ENCODE peak calls at places on chromosomes 16 and 17, in ten cellular contexts. One of them, this sample, is unnamed.
A peak's percentile ranks its signal among the peaks of the same experiment; 100 is the strongest.

GRCh38 chr17:62668091-62668804 is 40.8 kb downstream of the MRC2 start:
- DNase-seq in testis: no peak
- DNase-seq in body of pancreas: no peak
- DNase-seq in tibial artery: peak; percentile 37
- DNase-seq in cardiac muscle cell: no peak
- DNase-seq in brain microvascular endothelial cell: no peak
- DNase-seq in naive thymus-derived CD4-positive, alpha-beta T cell: no peak
- DNase-seq in astrocyte: no peak
- DNase-seq in neural progenitor cell: no peak
- DNase-seq in SK-N-SH: peak; percentile 85
- DNase-seq in this sample: peak; percentile 97

GRCh38 chr17:1561420-1562177 is 993 bp downstream of the PITPNA start:
- DNase-seq in testis: no peak
- DNase-seq in body of pancreas: peak; percentile 39
- DNase-seq in tibial artery: no peak
- DNase-seq in cardiac muscle cell: peak; percentile 29
- DNase-seq in brain microvascular endothelial cell: no peak
- DNase-seq in naive thymus-derived CD4-positive, alpha-beta T cell: peak; percentile 28
- DNase-seq in astrocyte: no peak
- DNase-seq in neural progenitor cell: peak; percentile 67
- DNase-seq in SK-N-SH: peak; percentile 79
- DNase-seq in this sample: no peak

GRCh38 chr16:54398986-54399385 is 112.4 kb upstream of the IRX3 start:
- DNase-seq in testis: no peak
- DNase-seq in body of pancreas: no peak
- DNase-seq in tibial artery: no peak
- DNase-seq in cardiac muscle cell: no peak
- DNase-seq in brain microvascular endothelial cell: no peak
- DNase-seq in naive thymus-derived CD4-positive, alpha-beta T cell: no peak
- DNase-seq in astrocyte: no peak
- DNase-seq in neural progenitor cell: no peak
- DNase-seq in SK-N-SH: no peak
- DNase-seq in this sample: no peak

GRCh38 chr16:12646490-12647274 is 157.0 kb downstream of the CPPED1 start:
- DNase-seq in testis: no peak
- DNase-seq in body of pancreas: no peak
- DNase-seq in tibial artery: no peak
- DNase-seq in cardiac muscle cell: no peak
- DNase-seq in brain microvascular endothelial cell: peak; percentile 42
- DNase-seq in naive thymus-derived CD4-positive, alpha-beta T cell: no peak
- DNase-seq in astrocyte: peak; percentile 6
- DNase-seq in neural progenitor cell: no peak
- DNase-seq in SK-N-SH: peak; percentile 25
- DNase-seq in this sample: no peak

GRCh38 chr16:68972008-68972407 is 128.7 kb downstream of the TANGO6 start:
- DNase-seq in testis: no peak
- DNase-seq in body of pancreas: no peak
- DNase-seq in tibial artery: no peak
- DNase-seq in cardiac muscle cell: no peak
- DNase-seq in brain microvascular endothelial cell: no peak
- DNase-seq in naive thymus-derived CD4-positive, alpha-beta T cell: no peak
- DNase-seq in astrocyte: no peak
- DNase-seq in neural progenitor cell: peak; percentile 74
- DNase-seq in SK-N-SH: no peak
- DNase-seq in this sample: no peak

GRCh38 chr16:86261379-86261778 is 248.9 kb upstream of the FOXF1 start:
- DNase-seq in testis: peak; percentile 36
- DNase-seq in body of pancreas: no peak
- DNase-seq in tibial artery: no peak
- DNase-seq in cardiac muscle cell: peak; percentile 4
- DNase-seq in brain microvascular endothelial cell: peak; percentile 11
- DNase-seq in naive thymus-derived CD4-positive, alpha-beta T cell: no peak
- DNase-seq in astrocyte: no peak
- DNase-seq in neural progenitor cell: no peak
- DNase-seq in SK-N-SH: no peak
- DNase-seq in this sample: no peak

GRCh38 chr17:42849451-42850157 is 1.4 kb upstream of the AOC3 start:
- DNase-seq in testis: peak; percentile 34
- DNase-seq in body of pancreas: no peak
- DNase-seq in tibial artery: peak; percentile 85
- DNase-seq in cardiac muscle cell: peak; percentile 11
- DNase-seq in brain microvascular endothelial cell: no peak
- DNase-seq in naive thymus-derived CD4-positive, alpha-beta T cell: no peak
- DNase-seq in astrocyte: no peak
- DNase-seq in neural progenitor cell: no peak
- DNase-seq in SK-N-SH: no peak
- DNase-seq in this sample: no peak

GRCh38 chr17:33667052-33667509 is 374.0 kb upstream of the ASIC2 start:
- DNase-seq in testis: no peak
- DNase-seq in body of pancreas: no peak
- DNase-seq in tibial artery: no peak
- DNase-seq in cardiac muscle cell: no peak
- DNase-seq in brain microvascular endothelial cell: no peak
- DNase-seq in naive thymus-derived CD4-positive, alpha-beta T cell: no peak
- DNase-seq in astrocyte: no peak
- DNase-seq in neural progenitor cell: no peak
- DNase-seq in SK-N-SH: no peak
- DNase-seq in this sample: peak; percentile 68

GRCh38 chr17:41588126-41588810 is 1.6 kb upstream of the KRT14 start:
- DNase-seq in testis: no peak
- DNase-seq in body of pancreas: no peak
- DNase-seq in tibial artery: peak; percentile 73
- DNase-seq in cardiac muscle cell: no peak
- DNase-seq in brain microvascular endothelial cell: no peak
- DNase-seq in naive thymus-derived CD4-positive, alpha-beta T cell: no peak
- DNase-seq in astrocyte: no peak
- DNase-seq in neural progenitor cell: no peak
- DNase-seq in SK-N-SH: no peak
- DNase-seq in this sample: peak; percentile 59

GRCh38 chr17:44522883-44523671 is 19.9 kb upstream of the GPATCH8 start:
- DNase-seq in testis: peak; percentile 88
- DNase-seq in body of pancreas: peak; percentile 59
- DNase-seq in tibial artery: peak; percentile 77
- DNase-seq in cardiac muscle cell: peak; percentile 78
- DNase-seq in brain microvascular endothelial cell: peak; percentile 58
- DNase-seq in naive thymus-derived CD4-positive, alpha-beta T cell: no peak
- DNase-seq in astrocyte: no peak
- DNase-seq in neural progenitor cell: peak; percentile 55
- DNase-seq in SK-N-SH: peak; percentile 48
- DNase-seq in this sample: no peak

GRCh38 chr16:15653227-15653626 is 3.2 kb downstream of the NDE1 start:
- DNase-seq in testis: no peak
- DNase-seq in body of pancreas: no peak
- DNase-seq in tibial artery: no peak
- DNase-seq in cardiac muscle cell: peak; percentile 72
- DNase-seq in brain microvascular endothelial cell: peak; percentile 74
- DNase-seq in naive thymus-derived CD4-positive, alpha-beta T cell: no peak
- DNase-seq in astrocyte: peak; percentile 90
- DNase-seq in neural progenitor cell: no peak
- DNase-seq in SK-N-SH: no peak
- DNase-seq in this sample: no peak

GRCh38 chr16:19583665-19584300 is 28.3 kb downstream of the VPS35L start:
- DNase-seq in testis: peak; percentile 48
- DNase-seq in body of pancreas: peak; percentile 50
- DNase-seq in tibial artery: no peak
- DNase-seq in cardiac muscle cell: peak; percentile 72
- DNase-seq in brain microvascular endothelial cell: peak; percentile 47
- DNase-seq in naive thymus-derived CD4-positive, alpha-beta T cell: no peak
- DNase-seq in astrocyte: peak; percentile 29
- DNase-seq in neural progenitor cell: peak; percentile 56
- DNase-seq in SK-N-SH: peak; percentile 51
- DNase-seq in this sample: peak; percentile 15

GRCh38 chr17:81161972-81162371 is 3.3 kb upstream of the PVALEF start:
- DNase-seq in testis: no peak
- DNase-seq in body of pancreas: no peak
- DNase-seq in tibial artery: no peak
- DNase-seq in cardiac muscle cell: no peak
- DNase-seq in brain microvascular endothelial cell: no peak
- DNase-seq in naive thymus-derived CD4-positive, alpha-beta T cell: no peak
- DNase-seq in astrocyte: no peak
- DNase-seq in neural progenitor cell: no peak
- DNase-seq in SK-N-SH: no peak
- DNase-seq in this sample: no peak

DNA sequence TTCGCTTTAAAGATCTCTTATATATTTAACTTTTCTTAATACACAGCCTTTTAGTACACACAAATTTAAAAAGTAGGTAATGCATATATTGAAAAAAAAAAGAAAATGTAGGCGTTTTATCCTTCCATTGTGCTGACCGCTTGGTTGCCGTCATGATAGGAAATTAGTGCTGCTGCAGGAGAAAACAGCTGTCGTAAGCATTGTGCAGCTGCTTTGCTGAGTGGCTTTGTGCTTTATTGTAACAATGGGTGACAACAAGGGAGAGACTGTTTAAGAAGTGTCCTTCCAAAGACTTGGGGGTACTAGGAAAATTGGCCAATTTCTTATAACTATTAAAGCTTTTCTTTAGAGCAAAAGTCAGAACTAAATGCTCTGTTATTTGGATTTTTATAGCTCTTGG is 5.0 kb downstream of the HERPUD1 start:
- DNase-seq in testis: no peak
- DNase-seq in body of pancreas: no peak
- DNase-seq in tibial artery: no peak
- DNase-seq in cardiac muscle cell: no peak
- DNase-seq in brain microvascular endothelial cell: no peak
- DNase-seq in naive thymus-derived CD4-positive, alpha-beta T cell: no peak
- DNase-seq in astrocyte: no peak
- DNase-seq in neural progenitor cell: no peak
- DNase-seq in SK-N-SH: no peak
- DNase-seq in this sample: no peak
- H3K36me3 ChIP-seq in testis: no peaks in the 10 kb centered on the region
- H3K36me3 ChIP-seq in body of pancreas: peaks cover 31% of the 10 kb centered on the region
- H3K36me3 ChIP-seq in tibial artery: peaks cover 65% of the 10 kb centered on the region
- H3K36me3 ChIP-seq in cardiac muscle cell: peaks cover 72% of the 10 kb centered on the region
- H3K36me3 ChIP-seq in brain microvascular endothelial cell: peaks cover 84% of the 10 kb centered on the region
- H3K36me3 ChIP-seq in naive thymus-derived CD4-positive, alpha-beta T cell: peaks cover 73% of the 10 kb centered on the region
- H3K36me3 ChIP-seq in astrocyte: peaks cover 72% of the 10 kb centered on the region
- H3K36me3 ChIP-seq in neural progenitor cell: no peaks in the 10 kb centered on the region
- H3K36me3 ChIP-seq in SK-N-SH: peaks cover 68% of the 10 kb centered on the region
- H3K36me3 ChIP-seq in this sample: peaks cover 30% of the 10 kb centered on the region

GRCh38 chr17:78116411-78116810 is 12.1 kb downstream of the TMC6 start:
- DNase-seq in testis: no peak
- DNase-seq in body of pancreas: no peak
- DNase-seq in tibial artery: no peak
- DNase-seq in cardiac muscle cell: no peak
- DNase-seq in brain microvascular endothelial cell: no peak
- DNase-seq in naive thymus-derived CD4-positive, alpha-beta T cell: peak; percentile 4
- DNase-seq in astrocyte: no peak
- DNase-seq in neural progenitor cell: no peak
- DNase-seq in SK-N-SH: no peak
- DNase-seq in this sample: no peak
- H3K36me3 ChIP-seq in testis: no peaks in the 10 kb centered on the region
- H3K36me3 ChIP-seq in body of pancreas: no peaks in the 10 kb centered on the region
- H3K36me3 ChIP-seq in tibial artery: no peaks in the 10 kb centered on the region
- H3K36me3 ChIP-seq in cardiac muscle cell: peaks cover 4% of the 10 kb centered on the region
- H3K36me3 ChIP-seq in brain microvascular endothelial cell: no peaks in the 10 kb centered on the region
- H3K36me3 ChIP-seq in naive thymus-derived CD4-positive, alpha-beta T cell: peaks cover 90% of the 10 kb centered on the region
- H3K36me3 ChIP-seq in astrocyte: no peaks in the 10 kb centered on the region
- H3K36me3 ChIP-seq in neural progenitor cell: no peaks in the 10 kb centered on the region
- H3K36me3 ChIP-seq in SK-N-SH: no peaks in the 10 kb centered on the region
- H3K36me3 ChIP-seq in this sample: peaks cover 19% of the 10 kb centered on the region

GRCh38 chr16:58820359-58820758 is 86.2 kb upstream of the GOT2 start:
- DNase-seq in testis: no peak
- DNase-seq in body of pancreas: no peak
- DNase-seq in tibial artery: no peak
- DNase-seq in cardiac muscle cell: no peak
- DNase-seq in brain microvascular endothelial cell: no peak
- DNase-seq in naive thymus-derived CD4-positive, alpha-beta T cell: no peak
- DNase-seq in astrocyte: no peak
- DNase-seq in neural progenitor cell: no peak
- DNase-seq in SK-N-SH: no peak
- DNase-seq in this sample: no peak

GRCh38 chr16:58809213-58809612 is 75.1 kb upstream of the GOT2 start:
- DNase-seq in testis: no peak
- DNase-seq in body of pancreas: no peak
- DNase-seq in tibial artery: no peak
- DNase-seq in cardiac muscle cell: no peak
- DNase-seq in brain microvascular endothelial cell: no peak
- DNase-seq in naive thymus-derived CD4-positive, alpha-beta T cell: no peak
- DNase-seq in astrocyte: no peak
- DNase-seq in neural progenitor cell: no peak
- DNase-seq in SK-N-SH: no peak
- DNase-seq in this sample: no peak

GRCh38 chr16:58815188-58815888 is 81.2 kb upstream of the GOT2 start:
- DNase-seq in testis: no peak
- DNase-seq in body of pancreas: no peak
- DNase-seq in tibial artery: no peak
- DNase-seq in cardiac muscle cell: no peak
- DNase-seq in brain microvascular endothelial cell: no peak
- DNase-seq in naive thymus-derived CD4-positive, alpha-beta T cell: no peak
- DNase-seq in astrocyte: no peak
- DNase-seq in neural progenitor cell: no peak
- DNase-seq in SK-N-SH: no peak
- DNase-seq in this sample: peak; percentile 46

GRCh38 chr16:58814348-58814801 is 80.3 kb upstream of the GOT2 start:
- DNase-seq in testis: peak; percentile 56
- DNase-seq in body of pancreas: peak; percentile 46
- DNase-seq in tibial artery: no peak
- DNase-seq in cardiac muscle cell: peak; percentile 54
- DNase-seq in brain microvascular endothelial cell: peak; percentile 12
- DNase-seq in naive thymus-derived CD4-positive, alpha-beta T cell: peak; percentile 16
- DNase-seq in astrocyte: peak; percentile 20
- DNase-seq in neural progenitor cell: peak; percentile 74
- DNase-seq in SK-N-SH: peak; percentile 70
- DNase-seq in this sample: no peak
- H3K36me3 ChIP-seq in testis: no peaks in the 10 kb centered on the region
- H3K36me3 ChIP-seq in body of pancreas: no peaks in the 10 kb centered on the region
- H3K36me3 ChIP-seq in tibial artery: no peaks in the 10 kb centered on the region
- H3K36me3 ChIP-seq in cardiac muscle cell: no peaks in the 10 kb centered on the region
- H3K36me3 ChIP-seq in brain microvascular endothelial cell: no peaks in the 10 kb centered on the region
- H3K36me3 ChIP-seq in naive thymus-derived CD4-positive, alpha-beta T cell: no peaks in the 10 kb centered on the region
- H3K36me3 ChIP-seq in astrocyte: no peaks in the 10 kb centered on the region
- H3K36me3 ChIP-seq in neural progenitor cell: no peaks in the 10 kb centered on the region
- H3K36me3 ChIP-seq in SK-N-SH: no peaks in the 10 kb centered on the region
- H3K36me3 ChIP-seq in this sample: no peaks in the 10 kb centered on the region

GRCh38 chr16:72910371-72910770 is 137.6 kb downstream of the ZFHX3 start:
- DNase-seq in testis: no peak
- DNase-seq in body of pancreas: no peak
- DNase-seq in tibial artery: no peak
- DNase-seq in cardiac muscle cell: no peak
- DNase-seq in brain microvascular endothelial cell: no peak
- DNase-seq in naive thymus-derived CD4-positive, alpha-beta T cell: no peak
- DNase-seq in astrocyte: no peak
- DNase-seq in neural progenitor cell: no peak
- DNase-seq in SK-N-SH: no peak
- DNase-seq in this sample: no peak
- H3K36me3 ChIP-seq in testis: no peaks in the 10 kb centered on the region
- H3K36me3 ChIP-seq in body of pancreas: no peaks in the 10 kb centered on the region
- H3K36me3 ChIP-seq in tibial artery: no peaks in the 10 kb centered on the region
- H3K36me3 ChIP-seq in cardiac muscle cell: no peaks in the 10 kb centered on the region
- H3K36me3 ChIP-seq in brain microvascular endothelial cell: no peaks in the 10 kb centered on the region
- H3K36me3 ChIP-seq in naive thymus-derived CD4-positive, alpha-beta T cell: no peaks in the 10 kb centered on the region
- H3K36me3 ChIP-seq in astrocyte: no peaks in the 10 kb centered on the region
- H3K36me3 ChIP-seq in neural progenitor cell: no peaks in the 10 kb centered on the region
- H3K36me3 ChIP-seq in SK-N-SH: no peaks in the 10 kb centered on the region
- H3K36me3 ChIP-seq in this sample: no peaks in the 10 kb centered on the region

This sample was measured in keratinocyte.